ENCODE peak calls at places on chromosomes 16 and 17, in six cellular contexts. W, Y, G, S, A and L are unnamed samples.

GRCh38 chr17:56624315-56624714 is 30.8 kb downstream of the NOG start:
- DNase-seq in W (no peak), A (no peak), S (no peak), Y (no peak), G (no peak), L (no peak)

GRCh38 chr16:68401871-68402747 is 46.2 kb downstream of the SMPD3 start:
- DNase-seq in A (peak), G (no peak), S (no peak), Y (no peak), W (no peak), L (peak)

GRCh38 chr16:63614421-63614820 is 1507.4 kb downstream of the CDH11 start:
- DNase-seq in G (no peak), W (no peak), Y (no peak), A (no peak), S (no peak), L (peak)

GRCh38 chr17:1592751-1593629 is 30.4 kb upstream of the PITPNA start:
- DNase-seq in G (no peak), A (no peak), S (no peak), W (no peak), Y (no peak), L (no peak)

GRCh38 chr16:24609740-24610420 is 70.5 kb downstream of the RBBP6 start:
- DNase-seq in Y (peak), G (peak), A (peak), S (peak), W (peak), L (peak)

GRCh38 chr17:58378895-58379824 is 27.2 kb upstream of the SUPT4H1 start:
- DNase-seq in S (no peak), A (no peak), Y (no peak), G (no peak), W (no peak), L (no peak)

GRCh38 chr17:82231562-82232321 is 2.9 kb downstream of the SLC16A3 start:
- DNase-seq in A (peak), Y (peak), G (no peak), S (no peak), W (peak), L (peak)

GRCh38 chr17:15444805-15445204 is 22.6 kb downstream of the CDRT4 start:
- DNase-seq in S (no peak), Y (no peak), A (no peak), G (no peak), W (no peak), L (no peak)

GRCh38 chr16:89502319-89502843 is 5.8 kb upstream of the SPG7 start:
- DNase-seq in W (no peak), A (peak), S (no peak), G (peak), Y (no peak), L (peak)

GRCh38 chr17:385195-385835 is 32.7 kb upstream of the RPH3AL start:
- DNase-seq in W (no peak), S (no peak), Y (peak), A (peak), G (no peak), L (peak)

GRCh38 chr16:67294927-67295326 is 15.6 kb downstream of the PLEKHG4 start:
- DNase-seq in Y (no peak), S (no peak), W (no peak), A (no peak), G (no peak), L (no peak)

GRCh38 chr17:80835816-80836657 is 155.6 kb upstream of the CHMP6 start:
- DNase-seq in W (no peak), S (peak), A (peak), G (no peak), Y (no peak), L (no peak)

GRCh38 chr17:78674595-78675315 is 97.6 kb upstream of the DNAH17 start:
- DNase-seq in W (peak), G (no peak), S (no peak), A (no peak), Y (no peak), L (no peak)

GRCh38 chr16:50547340-50547865 is 793 bp upstream of the NKD1 start:
- DNase-seq in Y (no peak), A (peak), W (no peak), G (no peak), S (peak), L (peak)

GRCh38 chr17:39527220-39527813 is 66.0 kb downstream of the CDK12 start:
- DNase-seq in A (no peak), W (no peak), Y (no peak), G (no peak), S (peak), L (peak)

GRCh38 chr17:45923511-45924268 is 29.3 kb downstream of the MAPT start:
- DNase-seq in A (no peak), S (peak), G (peak), Y (no peak), W (no peak), L (peak)

GRCh38 chr16:31145398-31145990 is 4.4 kb downstream of the PRSS36 start:
- DNase-seq in Y (no peak), S (no peak), W (no peak), A (no peak), G (no peak), L (no peak)

GRCh38 chr16:67399218-67399733 is 6.0 kb upstream of the TPPP3 start:
- DNase-seq in W (no peak), A (peak), G (peak), S (no peak), Y (peak), L (no peak)

GRCh38 chr17:80030730-80031410 is 4.8 kb downstream of the TBC1D16 start:
- DNase-seq in Y (no peak), S (no peak), A (peak), G (no peak), W (peak), L (peak)

GRCh38 chr17:57622886-57623433 is 122.1 kb downstream of the CCDC182 start:
- DNase-seq in A (no peak), W (no peak), Y (peak), G (peak), S (no peak), L (peak)